ENCODE peak calls at places on chromosome 1, in nine cellular contexts. X, S, L, I, R, O, Q, M and E are unnamed samples.

GRCh38 chr1:207283421-207283820 is 38.1 kb upstream of the CD55 start:
- DNase-seq in X (no peak), S (no peak), L (no peak), I (no peak), R (no peak), O (no peak), Q (no peak), M (no peak), E (no peak)

GRCh38 chr1:204207136-204207616 is 6.6 kb downstream of the GOLT1A start:
- DNase-seq in X (peak), S (peak), L (peak), I (peak), R (peak), O (peak), Q (no peak), M (no peak), E (peak)

GRCh38 chr1:220878223-220879081 is 791 bp upstream of the HLX start:
- DNase-seq in X (no peak), S (no peak), L (no peak), I (no peak), R (no peak), O (peak), Q (no peak), M (no peak), E (no peak)

GRCh38 chr1:43069481-43070050 is 102.5 kb downstream of the EBNA1BP2 start:
- DNase-seq in X (no peak), S (no peak), L (no peak), I (peak), R (no peak), O (no peak), Q (no peak), M (no peak), E (no peak)

GRCh38 chr1:14804626-14805025 is 206.1 kb downstream of the KAZN start:
- DNase-seq in X (no peak), S (no peak), L (no peak), I (peak), R (no peak), O (no peak), Q (no peak), M (no peak), E (no peak)

GRCh38 chr1:207069059-207069458 is 16.0 kb downstream of the PFKFB2 start:
- DNase-seq in X (no peak), S (no peak), L (no peak), I (no peak), R (no peak), O (no peak), Q (no peak), M (no peak), E (no peak)

GRCh38 chr1:206456577-206457375 is 13.5 kb upstream of the IKBKE start:
- DNase-seq in X (no peak), S (no peak), L (peak), I (no peak), R (no peak), O (no peak), Q (peak), M (no peak), E (peak)

GRCh38 chr1:118136511-118136937 is 48.5 kb downstream of the SPAG17 start:
- DNase-seq in X (no peak), S (no peak), L (peak), I (no peak), R (no peak), O (no peak), Q (peak), M (no peak), E (peak)

GRCh38 chr1:67766117-67766978 is 66.9 kb downstream of the GNG12 start:
- DNase-seq in X (no peak), S (no peak), L (peak), I (peak), R (peak), O (peak), Q (peak), M (peak), E (peak)

GRCh38 chr1:224201336-224201735 is 18.3 kb downstream of the DEGS1 start:
- DNase-seq in X (no peak), S (no peak), L (no peak), I (no peak), R (no peak), O (no peak), Q (no peak), M (no peak), E (no peak)

GRCh38 chr1:90761781-90762589 is 44.9 kb upstream of the BARHL2 start:
- DNase-seq in X (no peak), S (peak), L (no peak), I (no peak), R (no peak), O (no peak), Q (no peak), M (no peak), E (no peak)

GRCh38 chr1:43554444-43554992 is 23.8 kb downstream of the PTPRF start:
- DNase-seq in X (no peak), S (no peak), L (peak), I (peak), R (no peak), O (no peak), Q (peak), M (no peak), E (peak)

GRCh38 chr1:230232352-230232751 is 165.3 kb downstream of the GALNT2 start:
- DNase-seq in X (no peak), S (no peak), L (no peak), I (no peak), R (no peak), O (no peak), Q (no peak), M (no peak), E (no peak)

GRCh38 chr1:17094664-17095063 is 24.6 kb downstream of the PADI2 start:
- DNase-seq in X (no peak), S (no peak), L (peak), I (no peak), R (no peak), O (no peak), Q (no peak), M (no peak), E (peak)

GRCh38 chr1:85297855-85298629 is 21.6 kb upstream of the BCL10 start:
- DNase-seq in X (peak), S (peak), L (peak), I (no peak), R (peak), O (no peak), Q (peak), M (peak), E (peak)

GRCh38 chr1:41476807-41477361 is 7.6 kb downstream of the EDN2 start:
- DNase-seq in X (no peak), S (no peak), L (no peak), I (no peak), R (no peak), O (no peak), Q (no peak), M (no peak), E (no peak)

GRCh38 chr1:156293098-156293434 is 2.4 kb downstream of the GLMP start:
- DNase-seq in X (no peak), S (no peak), L (no peak), I (no peak), R (no peak), O (no peak), Q (no peak), M (no peak), E (no peak)

GRCh38 chr1:81174811-81175476 is 625.8 kb upstream of the ADGRL2 start:
- DNase-seq in X (no peak), S (no peak), L (peak), I (no peak), R (no peak), O (no peak), Q (peak), M (peak), E (peak)

GRCh38 chr1:36175137-36176095 is 19.5 kb downstream of the MAP7D1 start:
- DNase-seq in X (no peak), S (no peak), L (no peak), I (no peak), R (no peak), O (no peak), Q (peak), M (no peak), E (no peak)